ENCODE peak calls at places on chromosome X, in six cellular contexts. H is BE2C, W is tibial nerve, Y is K562, P is neural progenitor cell, E is mucosa of descending colon. T is an unnamed sample.

GRCh38 chrX:7083468-7084396 is 63.8 kb upstream of the STS start:
- DNase-seq in H (no peak), W (no peak), E (no peak), P (no peak), Y (no peak), T (peak; percentile 96)

GRCh38 chrX:36443007-36443406 is 523.5 kb downstream of the CFAP47 start:
- DNase-seq in P (no peak), E (no peak), H (no peak), Y (no peak), W (no peak), T (no peak)

GRCh38 chrX:23317799-23318724 is 16.6 kb upstream of the PTCHD1 start:
- DNase-seq in H (peak; percentile 46), E (no peak), Y (peak; percentile 71), P (peak; percentile 61), W (no peak), T (peak; percentile 77)

GRCh38 chrX:9882669-9883446 is 84.3 kb upstream of the CLDN34 start:
- DNase-seq in W (no peak), E (no peak), Y (no peak), H (no peak), P (no peak), T (no peak)

GRCh38 chrX:64150775-64151174 is 54.7 kb downstream of the AMER1 start:
- DNase-seq in W (no peak), H (no peak), P (no peak), Y (no peak), E (no peak), T (no peak)

GRCh38 chrX:46573896-46574336 is 351 bp downstream of the CHST7 start:
- DNase-seq in P (peak; percentile 72), H (peak; percentile 47), Y (no peak), W (peak; percentile 19), E (peak; percentile 68), T (peak; percentile 78)

GRCh38 chrX:133698298-133698697 is 283.0 kb upstream of the GPC4 start:
- DNase-seq in Y (no peak), E (no peak), H (no peak), W (no peak), P (no peak), T (no peak)

GRCh38 chrX:129617420-129617819 is 37.3 kb downstream of the APLN start:
- DNase-seq in E (no peak), H (no peak), W (no peak), Y (no peak), P (no peak), T (no peak)

GRCh38 chrX:11386001-11386523 is 92.8 kb downstream of the AMELX start:
- DNase-seq in P (no peak), Y (no peak), E (peak; percentile 21), H (no peak), W (no peak), T (no peak)

GRCh38 chrX:119008122-119008744 is 33.8 kb downstream of the LONRF3 start:
- DNase-seq in W (no peak), Y (peak; percentile 34), E (no peak), P (peak; percentile 27), H (peak; percentile 21), T (peak; percentile 79)

GRCh38 chrX:154734101-154734781 is 16.6 kb downstream of the GAB3 start:
- DNase-seq in P (no peak), E (peak; percentile 34), H (no peak), Y (no peak), W (no peak), T (no peak)

GRCh38 chrX:44844204-44844603 is 383 bp downstream of the DUSP21 start:
- DNase-seq in W (no peak), P (no peak), Y (no peak), E (no peak), H (no peak), T (no peak)

GRCh38 chrX:23373129-23373804 is 38.6 kb downstream of the PTCHD1 start:
- DNase-seq in P (no peak), H (no peak), E (no peak), Y (no peak), W (no peak), T (no peak)

GRCh38 chrX:10484683-10485247 is 135.6 kb downstream of the MID1 start:
- DNase-seq in W (no peak), E (no peak), H (no peak), Y (no peak), P (no peak), T (no peak)

GRCh38 chrX:1601051-1601767 is 9.8 kb downstream of the AKAP17A start:
- DNase-seq in W (peak; percentile 8), Y (no peak), P (no peak), H (no peak), E (no peak), T (no peak)

GRCh38 chrX:119381349-119381944 is 17.7 kb upstream of the SLC25A43 start:
- DNase-seq in E (no peak), W (no peak), Y (no peak), P (no peak), H (no peak), T (no peak)

GRCh38 chrX:71227370-71228062 is 4.5 kb downstream of the GJB1 start:
- DNase-seq in W (no peak), E (no peak), P (no peak), H (no peak), Y (no peak), T (no peak)

GRCh38 chrX:45591650-45592049 is 391.0 kb upstream of the DIPK2B start:
- DNase-seq in W (no peak), E (no peak), P (no peak), H (no peak), Y (no peak), T (no peak)

GRCh38 chrX:41178201-41178600 is 93.0 kb downstream of the USP9X start:
- DNase-seq in Y (no peak), E (no peak), W (no peak), P (no peak), H (no peak), T (peak; percentile 47)

GRCh38 chrX:123610915-123611314 is 121.9 kb downstream of the THOC2 start:
- DNase-seq in P (no peak), W (no peak), E (no peak), Y (no peak), H (no peak), T (no peak)

GRCh38 chrX:100662791-100663190 is 18.8 kb downstream of the SRPX2 start:
- DNase-seq in P (no peak), W (no peak), Y (no peak), H (no peak), E (no peak), T (no peak)

GRCh38 chrX:41406211-41406610 is 40.9 kb upstream of the NYX start:
- DNase-seq in P (no peak), E (no peak), W (no peak), H (no peak), Y (no peak), T (no peak)

GRCh38 chrX:153628665-153629064 is 18.3 kb upstream of the DUSP9 start:
- DNase-seq in P (no peak), Y (no peak), E (no peak), H (no peak), W (no peak), T (no peak)

GRCh38 chrX:95754411-95754810 is 930.2 kb upstream of the DIAPH2 start:
- DNase-seq in E (no peak), Y (no peak), W (no peak), P (no peak), H (no peak), T (no peak)

GRCh38 chrX:53795583-53795982 is 109.1 kb upstream of the HUWE1 start:
- DNase-seq in E (no peak), P (peak; percentile 18), Y (no peak), W (no peak), H (no peak), T (no peak)

GRCh38 chrX:137929951-137930350 is 364.0 kb downstream of the ZIC3 start:
- DNase-seq in Y (no peak), W (no peak), H (no peak), E (no peak), P (no peak), T (no peak)

GRCh38 chrX:47168495-47169073 is 23.6 kb downstream of the RBM10 start:
- DNase-seq in Y (no peak), W (no peak), E (no peak), H (no peak), P (no peak), T (no peak)

GRCh38 chrX:124098089-124098488 is 136.6 kb downstream of the STAG2 start:
- DNase-seq in W (no peak), P (peak; percentile 39), Y (no peak), H (no peak), E (no peak), T (peak; percentile 71)

GRCh38 chrX:28586891-28587635 is at the start of gene IL1RAPL1:
- DNase-seq in P (peak; percentile 42), E (no peak), Y (no peak), W (no peak), H (no peak), T (no peak)

GRCh38 chrX:14496674-14497073 is 32.7 kb upstream of the GLRA2 start:
- DNase-seq in W (no peak), E (no peak), Y (no peak), P (no peak), H (no peak), T (no peak)

GRCh38 chrX:153900806-153901752 is 3.4 kb upstream of the AVPR2 start:
- DNase-seq in P (peak; percentile 35), Y (peak; percentile 65), W (no peak), H (peak; percentile 80), E (no peak), T (peak; percentile 62)

GRCh38 chrX:139826065-139827044 is 106.5 kb downstream of the ATP11C start:
- DNase-seq in H (peak; percentile 13), Y (no peak), E (no peak), W (no peak), P (no peak), T (peak; percentile 46)
- H3K4me1 ChIP-seq in H (no peaks in the 10 kb centered on the region), Y (no peaks in the 10 kb centered on the region), E (no peaks in the 10 kb centered on the region), W (peaks cover 9% of the 10 kb centered on the region), P (peaks cover 46% of the 10 kb centered on the region), T (peaks cover 51% of the 10 kb centered on the region)

GRCh38 chrX:68920541-68920940 is 91.7 kb downstream of the EFNB1 start:
- DNase-seq in P (no peak), H (no peak), Y (no peak), W (peak; percentile 15), E (no peak), T (no peak)
- H3K4me1 ChIP-seq in P (peaks cover 8% of the 10 kb centered on the region), H (peaks cover 7% of the 10 kb centered on the region), Y (no peaks in the 10 kb centered on the region), W (no peaks in the 10 kb centered on the region), E (no peaks in the 10 kb centered on the region), T (no peaks in the 10 kb centered on the region)

DNA sequence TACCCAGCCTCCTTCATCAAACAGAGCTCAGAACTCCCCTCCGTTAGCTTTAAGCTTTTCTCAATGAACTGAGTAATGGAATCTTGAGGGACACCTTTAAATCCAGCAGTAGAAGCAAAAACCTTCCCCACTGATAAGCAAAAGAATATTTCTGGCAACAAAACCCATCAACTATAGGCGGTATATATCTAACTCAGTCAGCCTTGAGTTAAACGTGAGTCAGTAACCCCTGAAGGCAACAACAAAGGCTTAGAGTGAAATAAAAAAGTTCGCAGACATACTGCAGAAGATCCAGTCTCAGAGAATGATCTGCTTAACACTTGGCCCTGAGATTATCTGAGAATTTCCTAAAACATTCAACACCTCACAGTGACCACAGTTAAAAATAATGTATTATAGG is 77.2 kb downstream of the DMD start:
- DNase-seq in W (no peak), Y (no peak), E (no peak), H (no peak), P (no peak), T (no peak)
- H3K4me1 ChIP-seq in W (no peaks in the 10 kb centered on the region), Y (no peaks in the 10 kb centered on the region), E (no peaks in the 10 kb centered on the region), H (no peaks in the 10 kb centered on the region), P (peaks cover 11% of the 10 kb centered on the region), T (peaks cover 16% of the 10 kb centered on the region)

DNA sequence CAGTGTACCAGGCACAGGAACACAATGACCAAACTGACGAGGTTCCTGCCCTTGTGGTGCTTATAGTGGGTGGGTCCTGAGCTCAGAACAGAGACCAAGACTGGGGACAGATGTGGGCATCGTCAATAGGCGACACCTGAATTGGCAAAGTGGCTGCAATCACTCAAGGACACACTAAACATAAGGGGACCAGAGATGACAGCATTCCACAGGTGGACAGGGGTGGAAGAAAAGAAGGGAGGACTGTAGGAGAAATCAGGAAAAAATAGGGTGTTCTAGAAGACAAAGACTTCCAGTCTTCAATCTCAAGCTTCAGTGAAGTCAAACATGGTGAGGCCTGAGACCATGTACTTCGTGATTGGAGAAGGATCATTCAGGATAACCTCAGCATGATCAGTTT is 5.8 kb downstream of the SH3KBP1 start:
- DNase-seq in Y (no peak), P (no peak), E (no peak), H (no peak), W (no peak), T (no peak)
- H3K4me1 ChIP-seq in Y (no peaks in the 10 kb centered on the region), P (no peaks in the 10 kb centered on the region), E (no peaks in the 10 kb centered on the region), H (no peaks in the 10 kb centered on the region), W (no peaks in the 10 kb centered on the region), T (peaks cover 59% of the 10 kb centered on the region)